ENCODE peak calls at places on chromosomes 3 and 15, in four cellular contexts. R, L, Q and D are unnamed samples.

GRCh38 chr3:16511561-16512434 is 1.7 kb downstream of the RFTN1 start:
- DNase-seq in R (no peak), L (peak; percentile 91), Q (peak; percentile 77), D (no peak)

GRCh38 chr3:72597756-72598195 is 250.5 kb downstream of the SHQ1 start:
- DNase-seq in R (no peak), L (peak; percentile 12), Q (no peak), D (no peak)

GRCh38 chr3:100957407-100958100 is 35.7 kb downstream of the ABI3BP start:
- DNase-seq in R (no peak), L (no peak), Q (no peak), D (no peak)

GRCh38 chr3:30470566-30470965 is 135.8 kb upstream of the TGFBR2 start:
- DNase-seq in R (no peak), L (no peak), Q (no peak), D (no peak)

GRCh38 chr3:128320551-128321340 is 145.9 kb downstream of the DNAJB8 start:
- DNase-seq in R (peak; percentile 33), L (no peak), Q (no peak), D (peak; percentile 50)

GRCh38 chr15:55799287-55800212 is 56.6 kb upstream of the PRTG start:
- DNase-seq in R (peak; percentile 77), L (peak; percentile 64), Q (no peak), D (peak; percentile 73)

GRCh38 chr15:93105510-93105909 is 16.5 kb upstream of the RGMA start:
- DNase-seq in R (no peak), L (no peak), Q (no peak), D (no peak)

GRCh38 chr3:56737001-56737400 is 53.9 kb upstream of the TASOR start:
- DNase-seq in R (no peak), L (no peak), Q (no peak), D (no peak)

GRCh38 chr3:126881861-126882260 is 101.1 kb upstream of the PLXNA1 start:
- DNase-seq in R (no peak), L (no peak), Q (no peak), D (no peak)

GRCh38 chr3:147409143-147410121 is at the start of gene ZIC1:
- DNase-seq in R (no peak), L (no peak), Q (no peak), D (no peak)

GRCh38 chr3:40225116-40225515 is 84.4 kb upstream of the EIF1B start:
- DNase-seq in R (no peak), L (no peak), Q (no peak), D (no peak)

GRCh38 chr15:100291106-100291505 is 50.7 kb downstream of the ADAMTS17 start:
- DNase-seq in R (no peak), L (no peak), Q (no peak), D (no peak)

GRCh38 chr3:185744997-185745843 is 79.6 kb downstream of the IGF2BP2 start:
- DNase-seq in R (no peak), L (peak; percentile 51), Q (no peak), D (no peak)

GRCh38 chr15:71559098-71559497 is 251.3 kb upstream of the NR2E3 start:
- DNase-seq in R (no peak), L (peak; percentile 53), Q (no peak), D (no peak)

GRCh38 chr3:156382458-156383346 is 172.2 kb downstream of the SSR3 start:
- DNase-seq in R (no peak), L (peak; percentile 43), Q (no peak), D (no peak)

GRCh38 chr15:73052679-73053397 is 575 bp downstream of the NEO1 start:
- DNase-seq in R (peak; percentile 67), L (peak; percentile 28), Q (peak; percentile 65), D (peak; percentile 73)

GRCh38 chr15:73941449-73941848 is 15.2 kb downstream of the LOXL1 start:
- DNase-seq in R (no peak), L (no peak), Q (no peak), D (no peak)

GRCh38 chr3:157204431-157204830 is 44.5 kb upstream of the CCNL1 start:
- DNase-seq in R (no peak), L (peak; percentile 82), Q (no peak), D (no peak)

GRCh38 chr15:83559310-83559966 is 94.5 kb upstream of the ADAMTSL3 start:
- DNase-seq in R (peak; percentile 62), L (peak; percentile 74), Q (no peak), D (no peak)

GRCh38 chr3:52216585-52217408 is 8.6 kb downstream of the TLR9 start:
- DNase-seq in R (no peak), L (peak; percentile 92), Q (peak; percentile 91), D (no peak)

GRCh38 chr3:29486087-29486486 is 205.2 kb downstream of the RBMS3 start:
- DNase-seq in R (no peak), L (peak; percentile 84), Q (no peak), D (no peak)

GRCh38 chr15:39580630-39581500 is at the start of gene THBS1:
- DNase-seq in R (peak; percentile 91), L (peak; percentile 88), Q (peak; percentile 89), D (peak; percentile 89)

GRCh38 chr3:128881576-128881975 is 2.2 kb downstream of the ACAD9 start:
- DNase-seq in R (no peak), L (no peak), Q (no peak), D (no peak)

GRCh38 chr3:14550651-14551611 is 10.8 kb upstream of the GRIP2 start:
- DNase-seq in R (no peak), L (no peak), Q (peak; percentile 25), D (no peak)

GRCh38 chr3:2099028-2099671 is 484 bp downstream of the CNTN4 start:
- DNase-seq in R (peak; percentile 68), L (no peak), Q (peak; percentile 54), D (peak; percentile 75)

GRCh38 chr3:140572334-140572733 is 105.5 kb upstream of the TRIM42 start:
- DNase-seq in R (no peak), L (no peak), Q (no peak), D (no peak)

GRCh38 chr3:195517030-195517429 is 26.1 kb downstream of the PPP1R2 start:
- DNase-seq in R (no peak), L (no peak), Q (no peak), D (no peak)

GRCh38 chr3:190491533-190492054 is 22.3 kb upstream of the IL1RAP start:
- DNase-seq in R (no peak), L (no peak), Q (no peak), D (no peak)

GRCh38 chr15:71353171-71353570 is 237.9 kb downstream of the THSD4 start:
- DNase-seq in R (no peak), L (peak; percentile 19), Q (no peak), D (no peak)

GRCh38 chr3:159627229-159627628 is 361.4 kb upstream of the IL12A start:
- DNase-seq in R (no peak), L (no peak), Q (no peak), D (no peak)

GRCh38 chr3:197499427-197499826 is 56.3 kb downstream of the BDH1 start:
- DNase-seq in R (no peak), L (peak; percentile 52), Q (peak; percentile 82), D (no peak)

GRCh38 chr3:12922299-12922698 is 80.9 kb upstream of the RPL32 start:
- DNase-seq in R (no peak), L (peak; percentile 20), Q (no peak), D (no peak)
- TF ChIP-seq CTCF in R (no peak), L (no peak), Q (no peak), D (no peak)

DNA sequence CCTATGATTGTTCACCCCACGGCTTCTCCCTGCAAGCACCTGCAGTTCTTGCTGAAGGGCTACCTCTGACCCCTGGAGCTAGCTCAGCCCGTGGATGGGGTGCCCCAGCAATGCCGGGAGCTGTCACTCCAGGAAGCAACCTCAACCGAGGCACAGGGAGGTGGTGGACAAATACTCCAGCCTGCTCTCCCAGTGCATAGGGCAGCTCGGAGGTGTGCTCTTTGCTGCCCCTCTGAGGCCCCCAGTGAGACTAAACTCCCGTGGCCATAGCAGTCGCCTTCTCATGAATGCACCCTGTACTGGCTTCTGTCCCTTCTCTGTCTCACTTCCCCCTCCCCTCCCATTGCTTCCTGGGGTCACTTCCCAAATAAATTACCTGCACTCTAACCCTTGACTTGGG is 48.5 kb downstream of the LINGO1 start:
- DNase-seq in R (no peak), L (no peak), Q (no peak), D (no peak)
- TF ChIP-seq CTCF in R (no peak), L (no peak), Q (no peak), D (peak; percentile 54)

GRCh38 chr3:155370764-155371503 is 77.5 kb upstream of the STRIT1 start:
- DNase-seq in R (no peak), L (no peak), Q (no peak), D (no peak)

GRCh38 chr3:155369244-155369643 is 75.8 kb upstream of the STRIT1 start:
- DNase-seq in R (no peak), L (no peak), Q (no peak), D (no peak)

GRCh38 chr3:155367510-155367909 is 74.0 kb upstream of the STRIT1 start:
- DNase-seq in R (no peak), L (no peak), Q (no peak), D (no peak)

GRCh38 chr3:155369735-155370134 is 76.3 kb upstream of the STRIT1 start:
- DNase-seq in R (no peak), L (no peak), Q (no peak), D (no peak)

DNA sequence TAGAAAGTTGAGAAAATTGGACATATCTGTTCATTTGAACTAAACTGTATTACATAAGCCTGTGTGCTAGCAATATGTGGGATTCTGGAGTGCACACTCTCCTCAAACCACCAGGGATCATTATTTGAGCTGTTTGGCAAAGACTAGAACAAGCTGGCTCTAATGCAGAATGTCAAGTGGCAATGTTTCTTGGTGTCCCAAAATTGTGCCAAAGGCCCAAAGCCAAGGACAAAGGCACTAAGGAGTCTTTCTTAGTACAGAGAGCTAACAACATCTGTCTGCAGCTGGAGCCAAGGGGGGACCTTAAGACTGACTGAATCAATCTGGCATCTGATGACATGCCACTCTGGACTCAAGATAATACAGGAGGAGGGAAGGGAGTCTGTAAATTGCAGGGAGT is 76.7 kb upstream of the STRIT1 start:
- DNase-seq in R (no peak), L (no peak), Q (no peak), D (no peak)
- TF ChIP-seq CTCF in R (no peak), L (no peak), Q (no peak), D (no peak)

DNA sequence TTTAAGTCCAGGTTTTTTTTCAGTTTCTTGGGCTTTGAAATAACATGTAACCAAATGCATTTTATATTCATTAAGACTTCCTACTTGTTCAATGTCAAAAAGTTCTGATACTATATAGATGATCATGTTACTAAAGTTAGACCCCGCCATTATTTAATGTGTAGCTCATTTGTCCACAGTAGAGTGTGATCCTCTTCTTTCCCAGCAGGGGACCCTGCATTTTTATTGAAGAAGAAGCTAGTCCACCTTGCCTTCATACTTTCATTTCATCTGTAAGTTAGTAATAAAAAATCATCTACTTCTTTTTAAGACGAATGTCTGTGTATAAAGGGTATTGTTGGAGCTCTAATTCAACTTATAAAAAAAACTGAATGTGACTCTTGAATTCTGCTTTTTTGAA is 404.6 kb downstream of the SI start:
- DNase-seq in R (no peak), L (no peak), Q (no peak), D (no peak)
- TF ChIP-seq CTCF in R (peak; percentile 27), L (no peak), Q (no peak), D (peak; percentile 60)

GRCh38 chr15:36796161-36796560 is 216.7 kb downstream of the CDIN1 start:
- DNase-seq in R (no peak), L (no peak), Q (no peak), D (no peak)
- TF ChIP-seq CTCF in R (no peak), L (no peak), Q (no peak), D (no peak)

GRCh38 chr3:113495035-113495434 is 19.9 kb downstream of the SPICE1 start:
- DNase-seq in R (no peak), L (peak; percentile 58), Q (no peak), D (no peak)
- TF ChIP-seq CTCF in R (no peak), L (peak; percentile 41), Q (peak; percentile 13), D (peak; percentile 67)